ENCODE peak calls at places on chromosomes 1 and 21, in six cellular contexts. L is T-helper 1 cell; M is amygdala; K is mesendoderm; N is activated CD8-positive, alpha-beta memory T cell treated with anti-CD3 and anti-CD28 coated beads for 4 hours; Y is hepatic stellate cell. V is an unnamed sample.

GRCh38 chr1:41657101-41657500 is 172.6 kb upstream of the EDN2 start:
- DNase-seq in L (no peak), M (no peak), K (no peak), N (no peak), Y (no peak), V (no peak)

GRCh38 chr1:92929461-92929860 is 31.8 kb downstream of the DIPK1A start:
- DNase-seq in L (no peak), M (no peak), K (no peak), N (no peak), Y (no peak), V (no peak)

GRCh38 chr1:110777228-110777627 is 95.7 kb upstream of the CD53 start:
- DNase-seq in L (no peak), M (peak; percentile 17), K (no peak), N (no peak), Y (no peak), V (no peak)

GRCh38 chr1:229064320-229064908 is 206.5 kb upstream of the RAB4A start:
- DNase-seq in L (no peak), M (no peak), K (no peak), N (no peak), Y (no peak), V (no peak)

GRCh38 chr1:8482844-8483436 is 165.0 kb downstream of the SLC45A1 start:
- DNase-seq in L (no peak), M (no peak), K (no peak), N (no peak), Y (no peak), V (no peak)

GRCh38 chr1:175463856-175464255 is 271.3 kb upstream of the KIAA0040 start:
- DNase-seq in L (no peak), M (no peak), K (no peak), N (no peak), Y (no peak), V (no peak)

GRCh38 chr1:112849425-112849966 is 106.5 kb downstream of the SLC16A1 start:
- DNase-seq in L (no peak), M (no peak), K (peak; percentile 85), N (no peak), Y (peak; percentile 23), V (no peak)

GRCh38 chr1:166165661-166166399 is 971 bp downstream of the FAM78B start:
- DNase-seq in L (no peak), M (no peak), K (peak; percentile 56), N (no peak), Y (no peak), V (no peak)

GRCh38 chr21:45220106-45220505 is 67.6 kb downstream of the POFUT2 start:
- DNase-seq in L (no peak), M (no peak), K (no peak), N (no peak), Y (no peak), V (no peak)

GRCh38 chr1:232940262-232940661 is 10.1 kb upstream of the NTPCR start:
- DNase-seq in L (no peak), M (no peak), K (no peak), N (no peak), Y (no peak), V (no peak)

GRCh38 chr1:66571789-66572188 is 37.8 kb downstream of the SGIP1 start:
- DNase-seq in L (no peak), M (no peak), K (no peak), N (no peak), Y (no peak), V (no peak)

GRCh38 chr21:41142051-41142795 is 25.7 kb upstream of the BACE2 start:
- DNase-seq in L (no peak), M (no peak), K (peak; percentile 73), N (no peak), Y (no peak), V (no peak)

GRCh38 chr1:201536542-201536941 is 2.4 kb upstream of the NAV1 start:
- DNase-seq in L (no peak), M (no peak), K (no peak), N (no peak), Y (peak; percentile 82), V (no peak)

GRCh38 chr1:161379071-161379470 is 11.4 kb upstream of the CFAP126 start:
- DNase-seq in L (no peak), M (peak; percentile 2), K (no peak), N (no peak), Y (peak; percentile 51), V (no peak)

GRCh38 chr21:42833439-42833815 is 45.9 kb downstream of the WDR4 start:
- DNase-seq in L (no peak), M (no peak), K (peak; percentile 82), N (no peak), Y (no peak), V (peak; percentile 6)

GRCh38 chr21:34835526-34835925 is 166.7 kb downstream of the CLIC6 start:
- DNase-seq in L (no peak), M (no peak), K (no peak), N (no peak), Y (no peak), V (no peak)

GRCh38 chr1:183281039-183281438 is 95.0 kb downstream of the LAMC2 start:
- DNase-seq in L (no peak), M (no peak), K (no peak), N (no peak), Y (no peak), V (no peak)

GRCh38 chr21:41112740-41113692 is 54.9 kb upstream of the BACE2 start:
- DNase-seq in L (no peak), M (no peak), K (peak; percentile 95), N (no peak), Y (no peak), V (no peak)

GRCh38 chr21:42548687-42549406 is 35.2 kb downstream of the SLC37A1 start:
- DNase-seq in L (no peak), M (no peak), K (no peak), N (no peak), Y (no peak), V (no peak)

GRCh38 chr1:167555971-167556714 is 2.6 kb upstream of the CREG1 start:
- DNase-seq in L (peak; percentile 58), M (peak; percentile 15), K (peak; percentile 84), N (peak; percentile 50), Y (peak; percentile 64), V (no peak)

GRCh38 chr21:24353492-24353891 is 1253.8 kb downstream of the MRPL39 start:
- DNase-seq in L (no peak), M (no peak), K (no peak), N (no peak), Y (no peak), V (no peak)

V was measured in nucleus accumbens.